ENCODE peak calls at places on chromosomes 1 and 21, in seven cellular contexts. Z is psoas muscle, I is neural progenitor cell, M is GM12878, G is uterus, F is caudate nucleus, S is cardiac muscle cell. X is an unnamed sample.

GRCh38 chr1:220708929-220709801 is 19.0 kb downstream of the C1orf115 start:
- DNase-seq in Z (no peak), I (no peak), M (no peak), G (no peak), F (no peak), S (no peak), X (no peak)

GRCh38 chr1:46903481-46903880 is 37.8 kb downstream of the CYP4A11 start:
- DNase-seq in Z (no peak), I (no peak), M (no peak), G (no peak), F (no peak), S (no peak), X (no peak)

GRCh38 chr1:65791860-65792670 is 630 bp upstream of the PDE4B start:
- DNase-seq in Z (no peak), I (peak), M (no peak), G (no peak), F (peak), S (peak), X (peak)

GRCh38 chr1:202692959-202693555 is 17.2 kb downstream of the SYT2 start:
- DNase-seq in Z (peak), I (peak), M (no peak), G (peak), F (no peak), S (peak), X (peak)

GRCh38 chr1:40267767-40268187 is 9.7 kb downstream of the ZMPSTE24 start:
- DNase-seq in Z (no peak), I (no peak), M (no peak), G (no peak), F (no peak), S (no peak), X (no peak)

GRCh38 chr1:118711356-118711755 is 276.8 kb downstream of the TBX15 start:
- DNase-seq in Z (no peak), I (peak), M (no peak), G (no peak), F (no peak), S (no peak), X (no peak)

GRCh38 chr1:99818063-99818699 is 32.0 kb upstream of the AGL start:
- DNase-seq in Z (no peak), I (no peak), M (no peak), G (no peak), F (no peak), S (no peak), X (no peak)

GRCh38 chr1:234554478-234555311 is 55.3 kb downstream of the IRF2BP2 start:
- DNase-seq in Z (no peak), I (no peak), M (no peak), G (peak), F (no peak), S (peak), X (no peak)

GRCh38 chr1:214638474-214638807 is 35.4 kb downstream of the CENPF start:
- DNase-seq in Z (no peak), I (no peak), M (no peak), G (no peak), F (no peak), S (no peak), X (no peak)

GRCh38 chr1:178126790-178127189 is 32.9 kb downstream of the RASAL2 start:
- DNase-seq in Z (no peak), I (no peak), M (no peak), G (no peak), F (no peak), S (no peak), X (no peak)

GRCh38 chr1:170049191-170049800 is 25.2 kb downstream of the KIFAP3 start:
- DNase-seq in Z (peak), I (no peak), M (no peak), G (peak), F (no peak), S (peak), X (no peak)

GRCh38 chr1:34126486-34126885 is 38.5 kb downstream of the CSMD2 start:
- DNase-seq in Z (no peak), I (no peak), M (no peak), G (no peak), F (no peak), S (no peak), X (no peak)

GRCh38 chr1:22447581-22448215 is 4.0 kb upstream of the ZBTB40 start:
- DNase-seq in Z (no peak), I (no peak), M (no peak), G (no peak), F (no peak), S (peak), X (no peak)

GRCh38 chr1:28409066-28409465 is 39.5 kb downstream of the PHACTR4 start:
- DNase-seq in Z (no peak), I (no peak), M (no peak), G (no peak), F (no peak), S (no peak), X (no peak)

GRCh38 chr21:41559658-41560599 is 52.0 kb upstream of the TMPRSS2 start:
- DNase-seq in Z (no peak), I (no peak), M (peak), G (no peak), F (no peak), S (no peak), X (no peak)

GRCh38 chr1:31181515-31182343 is 58.0 kb downstream of the NKAIN1 start:
- DNase-seq in Z (peak), I (peak), M (no peak), G (no peak), F (peak), S (peak), X (peak)

GRCh38 chr1:207565546-207566468 is 69.8 kb downstream of the CR1 start:
- DNase-seq in Z (no peak), I (peak), M (no peak), G (no peak), F (no peak), S (peak), X (peak)
- H3K27ac ChIP-seq in Z (no peak), I (no peak), M (no peak), G (no peak), F (no peak), S (no peak), X (peak)

DNA sequence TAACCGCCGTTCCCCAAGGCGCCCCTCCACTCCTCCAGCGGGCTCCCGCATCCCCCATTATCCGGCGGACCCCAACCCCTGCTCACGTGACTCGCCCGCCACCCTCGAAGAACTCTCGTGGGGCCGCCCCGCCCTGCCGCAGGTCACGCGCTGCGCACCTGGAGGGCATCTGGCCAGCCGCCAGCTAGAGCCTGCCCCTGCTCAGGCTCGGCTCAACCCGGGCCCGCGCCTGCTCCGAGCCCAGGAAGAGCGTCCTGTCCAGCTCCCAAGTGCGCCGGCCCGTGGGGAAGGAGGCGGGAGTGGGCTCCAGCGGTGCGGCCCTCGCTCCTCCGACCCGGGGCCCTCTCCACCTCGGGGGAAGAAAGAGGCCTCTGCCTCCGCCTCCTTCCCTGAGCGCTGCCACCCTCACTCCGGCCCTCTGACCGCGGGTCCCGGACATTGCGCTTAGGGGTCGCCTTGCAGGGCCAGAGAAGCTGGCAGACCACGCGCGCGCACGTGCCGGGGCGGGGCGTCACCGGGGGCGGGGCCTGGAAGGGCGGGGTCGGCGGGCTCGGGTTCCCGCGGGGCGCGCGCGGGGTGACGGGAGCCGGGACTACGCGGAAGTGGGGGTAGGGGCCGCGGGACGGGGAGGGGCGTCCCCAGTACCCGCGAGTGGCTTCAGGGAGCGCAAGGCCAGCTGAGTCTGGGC is 28.4 kb downstream of the HMGN2 start:
- DNase-seq in Z (peak), I (peak), M (peak), G (peak), F (peak), S (peak), X (peak)
- H3K27ac ChIP-seq in Z (peak), I (no peak), M (peak), G (peak), F (peak), S (peak), X (peak)

GRCh38 chr21:34668803-34669148 is at the start of gene CLIC6:
- DNase-seq in Z (peak), I (peak), M (no peak), G (no peak), F (no peak), S (peak), X (no peak)
- H3K27ac ChIP-seq in Z (no peak), I (no peak), M (peak), G (no peak), F (no peak), S (no peak), X (no peak)

GRCh38 chr21:34592120-34592561 is 22.8 kb downstream of the RCAN1 start:
- DNase-seq in Z (peak), I (no peak), M (no peak), G (no peak), F (peak), S (peak), X (no peak)
- H3K27ac ChIP-seq in Z (peak), I (no peak), M (no peak), G (no peak), F (peak), S (peak), X (peak)

GRCh38 chr1:208216806-208217205 is 27.4 kb downstream of the PLXNA2 start:
- DNase-seq in Z (no peak), I (no peak), M (no peak), G (no peak), F (no peak), S (no peak), X (no peak)

GRCh38 chr1:208219098-208219658 is 25.0 kb downstream of the PLXNA2 start:
- DNase-seq in Z (no peak), I (no peak), M (no peak), G (no peak), F (no peak), S (no peak), X (no peak)

GRCh38 chr1:208217774-208218173 is 26.4 kb downstream of the PLXNA2 start:
- DNase-seq in Z (no peak), I (no peak), M (no peak), G (peak), F (no peak), S (no peak), X (no peak)

GRCh38 chr1:208219659-208220282 is 24.4 kb downstream of the PLXNA2 start:
- DNase-seq in Z (peak), I (no peak), M (no peak), G (peak), F (no peak), S (peak), X (no peak)

GRCh38 chr1:208218237-208219097 is 25.7 kb downstream of the PLXNA2 start:
- DNase-seq in Z (no peak), I (no peak), M (no peak), G (peak), F (no peak), S (peak), X (no peak)
- H3K27ac ChIP-seq in Z (peak), I (no peak), M (no peak), G (peak), F (peak), S (peak), X (no peak)

X was measured in dorsolateral prefrontal cortex.